ENCODE peak calls at places on chromosomes 13 and 19, in four cellular contexts. One of them, this sample, is unnamed.

GRCh38 chr13:48849515-48849914 is 126.2 kb upstream of the FNDC3A start:
- DNase-seq in tibial nerve: no peak
- DNase-seq in heart left ventricle: no peak
- DNase-seq in breast epithelium: no peak
- DNase-seq in this sample: no peak

GRCh38 chr19:14089662-14090508 is 666 bp downstream of the SAMD1 start:
- DNase-seq in tibial nerve: no peak
- DNase-seq in heart left ventricle: peak; percentile 53
- DNase-seq in breast epithelium: no peak
- DNase-seq in this sample: peak; percentile 77

GRCh38 chr19:1163934-1164683 is 10.0 kb downstream of the SBNO2 start:
- DNase-seq in tibial nerve: no peak
- DNase-seq in heart left ventricle: no peak
- DNase-seq in breast epithelium: no peak
- DNase-seq in this sample: no peak

GRCh38 chr19:52665529-52665928 is 27.4 kb upstream of the ZNF83 start:
- DNase-seq in tibial nerve: no peak
- DNase-seq in heart left ventricle: no peak
- DNase-seq in breast epithelium: no peak
- DNase-seq in this sample: no peak

GRCh38 chr19:51016798-51017683 is 2.5 kb downstream of the KLK10 start:
- DNase-seq in tibial nerve: peak; percentile 21
- DNase-seq in heart left ventricle: peak; percentile 43
- DNase-seq in breast epithelium: peak; percentile 83
- DNase-seq in this sample: peak; percentile 67

GRCh38 chr19:5035105-5035761 is 66.3 kb downstream of the KDM4B start:
- DNase-seq in tibial nerve: no peak
- DNase-seq in heart left ventricle: no peak
- DNase-seq in breast epithelium: no peak
- DNase-seq in this sample: no peak

GRCh38 chr19:28264556-28264955 is 948.4 kb downstream of the UQCRFS1 start:
- DNase-seq in tibial nerve: no peak
- DNase-seq in heart left ventricle: no peak
- DNase-seq in breast epithelium: no peak
- DNase-seq in this sample: no peak

GRCh38 chr13:64782459-64782858 is 2447.7 kb downstream of the PCDH9 start:
- DNase-seq in tibial nerve: no peak
- DNase-seq in heart left ventricle: no peak
- DNase-seq in breast epithelium: no peak
- DNase-seq in this sample: no peak

GRCh38 chr19:6217752-6218403 is 61.9 kb downstream of the MLLT1 start:
- DNase-seq in tibial nerve: no peak
- DNase-seq in heart left ventricle: no peak
- DNase-seq in breast epithelium: no peak
- DNase-seq in this sample: no peak

GRCh38 chr13:23321534-23322241 is 111.8 kb downstream of the SACS start:
- DNase-seq in tibial nerve: no peak
- DNase-seq in heart left ventricle: peak; percentile 45
- DNase-seq in breast epithelium: no peak
- DNase-seq in this sample: peak; percentile 92

GRCh38 chr19:28468701-28469459 is 744.1 kb downstream of the UQCRFS1 start:
- DNase-seq in tibial nerve: no peak
- DNase-seq in heart left ventricle: peak; percentile 24
- DNase-seq in breast epithelium: no peak
- DNase-seq in this sample: no peak

GRCh38 chr13:21071894-21072293 is 10.5 kb upstream of the LATS2 start:
- DNase-seq in tibial nerve: no peak
- DNase-seq in heart left ventricle: no peak
- DNase-seq in breast epithelium: no peak
- DNase-seq in this sample: no peak

GRCh38 chr19:5032101-5032967 is 63.4 kb downstream of the KDM4B start:
- DNase-seq in tibial nerve: no peak
- DNase-seq in heart left ventricle: peak; percentile 50
- DNase-seq in breast epithelium: no peak
- DNase-seq in this sample: no peak

GRCh38 chr13:32170841-32171240 is 139.3 kb downstream of the FRY start:
- DNase-seq in tibial nerve: no peak
- DNase-seq in heart left ventricle: no peak
- DNase-seq in breast epithelium: no peak
- DNase-seq in this sample: no peak

GRCh38 chr19:6415592-6416190 is 8.9 kb downstream of the KHSRP start:
- DNase-seq in tibial nerve: no peak
- DNase-seq in heart left ventricle: no peak
- DNase-seq in breast epithelium: no peak
- DNase-seq in this sample: no peak

GRCh38 chr13:25977671-25978070 is 74.1 kb downstream of the SHISA2 start:
- DNase-seq in tibial nerve: no peak
- DNase-seq in heart left ventricle: no peak
- DNase-seq in breast epithelium: no peak
- DNase-seq in this sample: no peak

GRCh38 chr19:1847684-1848398 is 442 bp downstream of the REXO1 start:
- DNase-seq in tibial nerve: no peak
- DNase-seq in heart left ventricle: peak; percentile 52
- DNase-seq in breast epithelium: no peak
- DNase-seq in this sample: no peak

DNA sequence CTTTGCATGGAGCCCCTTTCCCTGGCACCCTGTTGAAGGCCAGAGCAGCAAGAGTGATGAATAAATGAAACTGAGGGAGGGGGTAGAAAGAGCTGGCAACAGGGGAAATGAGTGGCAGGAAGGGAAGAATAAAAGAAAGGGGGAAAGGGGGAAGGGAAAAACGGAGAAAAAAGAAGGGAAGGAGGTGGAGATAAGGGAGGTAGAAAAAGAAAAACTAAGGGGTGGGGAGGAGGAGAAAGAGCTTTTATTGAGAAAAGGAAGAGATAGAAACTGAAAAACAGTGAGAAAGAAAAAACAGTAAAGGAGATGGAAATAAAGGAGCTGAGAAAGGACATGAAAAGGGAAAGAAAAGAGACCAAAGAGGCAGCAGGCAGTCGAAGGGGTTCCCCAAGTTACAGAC is 42.1 kb downstream of the DEDD2 start:
- DNase-seq in tibial nerve: no peak
- DNase-seq in heart left ventricle: no peak
- DNase-seq in breast epithelium: no peak
- DNase-seq in this sample: no peak
- TF ChIP-seq CTCF in tibial nerve: no peak
- TF ChIP-seq CTCF in heart left ventricle: no peak
- TF ChIP-seq CTCF in breast epithelium: no peak
- TF ChIP-seq CTCF in this sample: no peak

GRCh38 chr19:58170860-58171259 is 12.0 kb upstream of the ZNF274 start:
- DNase-seq in tibial nerve: no peak
- DNase-seq in heart left ventricle: no peak
- DNase-seq in breast epithelium: no peak
- DNase-seq in this sample: no peak
- H3K9me3 ChIP-seq in tibial nerve: peaks cover 8% of the 10 kb centered on the region
- H3K9me3 ChIP-seq in heart left ventricle: peaks cover 15% of the 10 kb centered on the region
- H3K9me3 ChIP-seq in breast epithelium: peaks cover 99% of the 10 kb centered on the region
- H3K9me3 ChIP-seq in this sample: peaks cover 83% of the 10 kb centered on the region

DNA sequence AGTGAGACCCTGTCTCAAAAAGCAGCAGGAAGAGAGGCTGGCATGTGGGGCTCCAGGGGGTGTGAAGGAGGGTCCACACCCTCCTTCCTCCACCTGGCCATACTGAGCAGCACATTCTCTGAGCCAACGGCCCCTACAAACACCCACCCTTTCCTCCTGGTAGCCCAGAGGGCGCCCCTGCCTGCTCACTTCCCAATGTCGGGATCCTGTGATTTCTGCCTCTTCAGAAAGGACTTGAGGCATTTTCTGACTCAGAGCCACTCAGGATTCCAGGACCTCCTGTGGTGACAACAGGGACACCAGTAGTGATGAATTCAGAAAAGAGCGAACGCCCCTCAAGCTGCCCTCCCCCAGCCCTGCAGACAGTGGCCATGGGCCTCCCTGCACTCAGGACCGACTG is 36.9 kb upstream of the LDLR start:
- DNase-seq in tibial nerve: no peak
- DNase-seq in heart left ventricle: no peak
- DNase-seq in breast epithelium: no peak
- DNase-seq in this sample: no peak
- H3K4me3 ChIP-seq in tibial nerve: no peak overlapping the region
- H3K4me3 ChIP-seq in heart left ventricle: no peak overlapping the region
- H3K4me3 ChIP-seq in breast epithelium: no peak overlapping the region
- H3K4me3 ChIP-seq in this sample: no peak overlapping the region

DNA sequence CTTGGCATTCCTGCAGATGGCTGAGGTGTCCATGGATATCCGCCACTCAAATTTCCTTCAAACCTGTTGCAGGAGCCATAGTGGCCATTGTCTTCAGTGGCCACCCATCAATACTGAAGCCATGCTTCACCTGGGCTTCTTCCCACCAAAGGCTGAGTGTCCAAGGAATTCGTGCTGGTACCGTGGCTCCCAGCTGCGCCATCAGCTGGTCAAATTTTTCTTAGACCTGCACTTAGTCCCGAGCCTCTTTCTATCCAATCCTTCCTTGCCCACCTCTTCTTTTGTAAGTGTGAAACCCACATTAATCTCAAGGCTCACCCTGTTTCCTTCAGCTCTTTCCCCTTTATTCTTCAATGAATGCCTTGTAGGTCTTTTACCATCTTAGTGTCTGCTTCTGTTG is 152.1 kb downstream of the PCDH9 start:
- DNase-seq in tibial nerve: no peak
- DNase-seq in heart left ventricle: no peak
- DNase-seq in breast epithelium: no peak
- DNase-seq in this sample: no peak
- TF ChIP-seq CTCF in tibial nerve: no peak
- TF ChIP-seq CTCF in heart left ventricle: no peak
- TF ChIP-seq CTCF in breast epithelium: no peak
- TF ChIP-seq CTCF in this sample: no peak

DNA sequence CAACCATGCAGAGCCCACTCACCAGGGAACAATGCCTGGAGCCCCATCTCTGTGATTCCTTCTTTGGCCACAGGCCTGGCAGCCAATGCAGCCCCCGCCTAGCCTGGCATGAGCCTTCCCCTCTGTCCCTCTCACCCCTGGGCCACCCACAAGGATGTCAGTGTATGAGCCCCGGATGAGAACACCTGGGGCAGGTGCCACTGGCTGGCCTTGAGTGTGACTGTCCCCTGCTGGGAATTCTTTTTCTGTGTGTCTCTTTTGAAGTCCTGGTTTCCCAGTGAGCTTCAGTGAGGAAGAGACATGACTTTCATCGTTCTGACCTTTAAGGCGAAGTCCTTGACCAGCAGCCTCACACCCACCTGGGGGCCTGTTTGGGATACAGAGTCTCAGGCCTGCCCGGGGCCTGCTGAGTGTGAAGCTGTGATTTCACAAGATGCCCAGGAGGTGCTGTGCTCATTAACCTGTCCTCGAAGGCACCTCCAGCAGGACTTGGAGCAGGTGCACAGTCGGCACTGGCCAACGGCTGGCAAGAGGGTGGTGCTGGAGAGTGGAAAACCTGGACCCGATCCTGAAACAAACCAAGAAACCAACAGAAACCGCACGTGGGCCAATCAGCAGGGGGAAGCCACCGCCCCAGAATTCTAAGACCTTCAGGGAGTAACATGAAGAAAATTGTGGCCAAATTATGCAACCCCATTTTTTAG is 27.4 kb upstream of the SPACA7 start:
- DNase-seq in tibial nerve: no peak
- DNase-seq in heart left ventricle: no peak
- DNase-seq in breast epithelium: no peak
- DNase-seq in this sample: no peak
- H3K9me3 ChIP-seq in tibial nerve: no peaks in the 10 kb centered on the region
- H3K9me3 ChIP-seq in heart left ventricle: no peaks in the 10 kb centered on the region
- H3K9me3 ChIP-seq in breast epithelium: peaks cover 2% of the 10 kb centered on the region
- H3K9me3 ChIP-seq in this sample: no peaks in the 10 kb centered on the region